ENCODE peak calls at places on chromosome 15, in nine cellular contexts. One of them, this sample, is unnamed.

GRCh38 chr15:65623103-65623502 is 1.4 kb downstream of the SLC24A1 start:
- DNase-seq in CD8-positive, alpha-beta memory T cell: no peak
- DNase-seq in transverse colon: no peak
- DNase-seq in SJSA1: no peak
- DNase-seq in A549: no peak
- DNase-seq in adrenal gland: no peak
- DNase-seq in endodermal cell: no peak
- DNase-seq in left ventricle myocardium inferior: no peak
- DNase-seq in neural progenitor cell: no peak
- DNase-seq in this sample: no peak

GRCh38 chr15:71215126-71215894 is 100.0 kb downstream of the THSD4 start:
- DNase-seq in transverse colon: no peak
- DNase-seq in endodermal cell: peak
- DNase-seq in neural progenitor cell: no peak
- DNase-seq in adrenal gland: no peak
- DNase-seq in A549: no peak
- DNase-seq in CD8-positive, alpha-beta memory T cell: no peak
- DNase-seq in SJSA1: no peak
- DNase-seq in left ventricle myocardium inferior: no peak
- DNase-seq in this sample: no peak

GRCh38 chr15:83556068-83556467 is 97.9 kb upstream of the ADAMTSL3 start:
- DNase-seq in adrenal gland: no peak
- DNase-seq in transverse colon: no peak
- DNase-seq in SJSA1: no peak
- DNase-seq in A549: no peak
- DNase-seq in endodermal cell: no peak
- DNase-seq in CD8-positive, alpha-beta memory T cell: no peak
- DNase-seq in neural progenitor cell: no peak
- DNase-seq in left ventricle myocardium inferior: no peak
- DNase-seq in this sample: no peak

GRCh38 chr15:64354683-64355558 is 1.1 kb downstream of the CSNK1G1 start:
- DNase-seq in neural progenitor cell: no peak
- DNase-seq in endodermal cell: no peak
- DNase-seq in A549: no peak
- DNase-seq in SJSA1: no peak
- DNase-seq in CD8-positive, alpha-beta memory T cell: no peak
- DNase-seq in adrenal gland: no peak
- DNase-seq in transverse colon: no peak
- DNase-seq in left ventricle myocardium inferior: no peak
- DNase-seq in this sample: peak

GRCh38 chr15:67042490-67043181 is 22.8 kb upstream of the SMAD3 start:
- DNase-seq in neural progenitor cell: no peak
- DNase-seq in adrenal gland: no peak
- DNase-seq in left ventricle myocardium inferior: no peak
- DNase-seq in endodermal cell: no peak
- DNase-seq in CD8-positive, alpha-beta memory T cell: no peak
- DNase-seq in transverse colon: no peak
- DNase-seq in SJSA1: no peak
- DNase-seq in A549: no peak
- DNase-seq in this sample: no peak

GRCh38 chr15:52114656-52115055 is 2.1 kb upstream of the BCL2L10 start:
- DNase-seq in left ventricle myocardium inferior: no peak
- DNase-seq in adrenal gland: no peak
- DNase-seq in CD8-positive, alpha-beta memory T cell: no peak
- DNase-seq in endodermal cell: peak
- DNase-seq in transverse colon: no peak
- DNase-seq in A549: no peak
- DNase-seq in neural progenitor cell: no peak
- DNase-seq in SJSA1: no peak
- DNase-seq in this sample: peak

GRCh38 chr15:86061581-86061980 is 18.1 kb upstream of the AGBL1 start:
- DNase-seq in SJSA1: no peak
- DNase-seq in endodermal cell: no peak
- DNase-seq in CD8-positive, alpha-beta memory T cell: no peak
- DNase-seq in left ventricle myocardium inferior: no peak
- DNase-seq in adrenal gland: no peak
- DNase-seq in neural progenitor cell: peak
- DNase-seq in A549: no peak
- DNase-seq in transverse colon: no peak
- DNase-seq in this sample: no peak

GRCh38 chr15:100821327-100821726 is 58.3 kb upstream of the ALDH1A3 start:
- DNase-seq in endodermal cell: no peak
- DNase-seq in SJSA1: no peak
- DNase-seq in transverse colon: no peak
- DNase-seq in left ventricle myocardium inferior: no peak
- DNase-seq in adrenal gland: no peak
- DNase-seq in CD8-positive, alpha-beta memory T cell: no peak
- DNase-seq in A549: no peak
- DNase-seq in neural progenitor cell: no peak
- DNase-seq in this sample: no peak

GRCh38 chr15:57567909-57568308 is 23.8 kb upstream of the MYZAP start:
- DNase-seq in transverse colon: no peak
- DNase-seq in A549: no peak
- DNase-seq in endodermal cell: no peak
- DNase-seq in neural progenitor cell: no peak
- DNase-seq in left ventricle myocardium inferior: no peak
- DNase-seq in adrenal gland: no peak
- DNase-seq in CD8-positive, alpha-beta memory T cell: no peak
- DNase-seq in SJSA1: no peak
- DNase-seq in this sample: no peak

GRCh38 chr15:62977952-62978811 is 64.4 kb upstream of the TPM1 start:
- DNase-seq in SJSA1: peak
- DNase-seq in CD8-positive, alpha-beta memory T cell: no peak
- DNase-seq in endodermal cell: no peak
- DNase-seq in A549: no peak
- DNase-seq in left ventricle myocardium inferior: no peak
- DNase-seq in transverse colon: no peak
- DNase-seq in neural progenitor cell: no peak
- DNase-seq in adrenal gland: no peak
- DNase-seq in this sample: peak

GRCh38 chr15:74823324-74823723 is 3.1 kb upstream of the CPLX3 start:
- DNase-seq in neural progenitor cell: no peak
- DNase-seq in CD8-positive, alpha-beta memory T cell: no peak
- DNase-seq in left ventricle myocardium inferior: no peak
- DNase-seq in adrenal gland: no peak
- DNase-seq in endodermal cell: no peak
- DNase-seq in SJSA1: no peak
- DNase-seq in transverse colon: no peak
- DNase-seq in A549: no peak
- DNase-seq in this sample: no peak

GRCh38 chr15:60772395-60773120 is 293.6 kb upstream of the ICE2 start:
- DNase-seq in SJSA1: no peak
- DNase-seq in CD8-positive, alpha-beta memory T cell: no peak
- DNase-seq in endodermal cell: no peak
- DNase-seq in adrenal gland: no peak
- DNase-seq in neural progenitor cell: no peak
- DNase-seq in transverse colon: no peak
- DNase-seq in A549: no peak
- DNase-seq in left ventricle myocardium inferior: no peak
- DNase-seq in this sample: no peak

GRCh38 chr15:56805466-56806146 is 72.3 kb upstream of the ZNF280D start:
- DNase-seq in SJSA1: peak
- DNase-seq in endodermal cell: peak
- DNase-seq in transverse colon: no peak
- DNase-seq in adrenal gland: peak
- DNase-seq in A549: peak
- DNase-seq in neural progenitor cell: no peak
- DNase-seq in CD8-positive, alpha-beta memory T cell: no peak
- DNase-seq in left ventricle myocardium inferior: no peak
- DNase-seq in this sample: peak

GRCh38 chr15:57640935-57641682 is 49.4 kb downstream of the MYZAP start:
- DNase-seq in left ventricle myocardium inferior: no peak
- DNase-seq in transverse colon: no peak
- DNase-seq in endodermal cell: peak
- DNase-seq in SJSA1: no peak
- DNase-seq in neural progenitor cell: peak
- DNase-seq in adrenal gland: no peak
- DNase-seq in CD8-positive, alpha-beta memory T cell: no peak
- DNase-seq in A549: peak
- DNase-seq in this sample: peak

GRCh38 chr15:95911570-95912279 is 418.8 kb upstream of the NR2F2 start:
- DNase-seq in neural progenitor cell: peak
- DNase-seq in CD8-positive, alpha-beta memory T cell: no peak
- DNase-seq in transverse colon: no peak
- DNase-seq in adrenal gland: no peak
- DNase-seq in endodermal cell: peak
- DNase-seq in SJSA1: no peak
- DNase-seq in A549: no peak
- DNase-seq in left ventricle myocardium inferior: no peak
- DNase-seq in this sample: no peak

GRCh38 chr15:93974804-93975481 is 256.4 kb upstream of the MCTP2 start:
- DNase-seq in neural progenitor cell: peak
- DNase-seq in adrenal gland: no peak
- DNase-seq in endodermal cell: peak
- DNase-seq in A549: peak
- DNase-seq in SJSA1: no peak
- DNase-seq in transverse colon: no peak
- DNase-seq in CD8-positive, alpha-beta memory T cell: no peak
- DNase-seq in left ventricle myocardium inferior: no peak
- DNase-seq in this sample: peak

GRCh38 chr15:39589815-39590644 is 9.2 kb downstream of the THBS1 start:
- DNase-seq in A549: no peak
- DNase-seq in transverse colon: peak
- DNase-seq in CD8-positive, alpha-beta memory T cell: no peak
- DNase-seq in left ventricle myocardium inferior: no peak
- DNase-seq in neural progenitor cell: no peak
- DNase-seq in SJSA1: no peak
- DNase-seq in adrenal gland: no peak
- DNase-seq in endodermal cell: no peak
- DNase-seq in this sample: no peak

GRCh38 chr15:79009388-79009787 is 64.5 kb upstream of the CTSH start:
- DNase-seq in A549: no peak
- DNase-seq in CD8-positive, alpha-beta memory T cell: no peak
- DNase-seq in neural progenitor cell: no peak
- DNase-seq in adrenal gland: no peak
- DNase-seq in left ventricle myocardium inferior: no peak
- DNase-seq in transverse colon: no peak
- DNase-seq in SJSA1: no peak
- DNase-seq in endodermal cell: no peak
- DNase-seq in this sample: no peak

GRCh38 chr15:82139823-82140268 is 94.0 kb upstream of the MEX3B start:
- DNase-seq in neural progenitor cell: peak
- DNase-seq in endodermal cell: no peak
- DNase-seq in CD8-positive, alpha-beta memory T cell: no peak
- DNase-seq in left ventricle myocardium inferior: no peak
- DNase-seq in A549: peak
- DNase-seq in transverse colon: no peak
- DNase-seq in adrenal gland: no peak
- DNase-seq in SJSA1: peak
- DNase-seq in this sample: peak

DNA sequence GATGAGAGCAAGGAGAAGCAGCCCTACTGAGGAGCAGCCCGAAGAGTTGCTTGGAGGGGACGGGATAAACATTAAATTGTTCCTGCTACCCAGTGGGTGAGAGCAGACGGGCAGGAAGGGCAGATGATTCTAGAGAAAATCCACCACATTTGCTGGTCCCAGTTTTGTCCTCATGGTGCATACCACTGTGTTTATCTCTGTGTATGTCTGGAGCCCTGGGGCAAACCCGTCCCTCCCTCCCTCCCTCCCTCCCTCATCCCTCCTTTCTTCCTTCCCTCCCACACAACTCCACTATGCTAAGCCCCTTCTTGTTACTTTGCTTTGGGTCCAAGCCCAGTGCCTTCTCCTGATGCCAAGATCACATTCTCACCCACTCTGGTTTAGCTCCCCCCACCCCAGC is 194.9 kb downstream of the ATP10A start:
- DNase-seq in endodermal cell: no peak
- DNase-seq in A549: no peak
- DNase-seq in SJSA1: no peak
- DNase-seq in left ventricle myocardium inferior: no peak
- DNase-seq in neural progenitor cell: no peak
- DNase-seq in CD8-positive, alpha-beta memory T cell: no peak
- DNase-seq in transverse colon: no peak
- DNase-seq in adrenal gland: no peak
- DNase-seq in this sample: no peak
- H3K27ac ChIP-seq in endodermal cell: peak
- H3K27ac ChIP-seq in A549: no peak
- H3K27ac ChIP-seq in SJSA1: no peak
- H3K27ac ChIP-seq in left ventricle myocardium inferior: no peak
- H3K27ac ChIP-seq in neural progenitor cell: no peak
- H3K27ac ChIP-seq in CD8-positive, alpha-beta memory T cell: no peak
- H3K27ac ChIP-seq in transverse colon: no peak
- H3K27ac ChIP-seq in adrenal gland: no peak
- H3K27ac ChIP-seq in this sample: no peak

GRCh38 chr15:42065008-42065407 is 29.4 kb downstream of the PLA2G4D start:
- DNase-seq in transverse colon: no peak
- DNase-seq in A549: no peak
- DNase-seq in left ventricle myocardium inferior: no peak
- DNase-seq in SJSA1: no peak
- DNase-seq in endodermal cell: no peak
- DNase-seq in CD8-positive, alpha-beta memory T cell: no peak
- DNase-seq in neural progenitor cell: no peak
- DNase-seq in adrenal gland: no peak
- DNase-seq in this sample: peak
- H3K4me3 ChIP-seq in transverse colon: no peak
- H3K4me3 ChIP-seq in A549: no peak
- H3K4me3 ChIP-seq in left ventricle myocardium inferior: no peak
- H3K4me3 ChIP-seq in SJSA1: no peak
- H3K4me3 ChIP-seq in endodermal cell: no peak
- H3K4me3 ChIP-seq in CD8-positive, alpha-beta memory T cell: no peak
- H3K4me3 ChIP-seq in neural progenitor cell: no peak
- H3K4me3 ChIP-seq in adrenal gland: no peak
- H3K4me3 ChIP-seq in this sample: peak

DNA sequence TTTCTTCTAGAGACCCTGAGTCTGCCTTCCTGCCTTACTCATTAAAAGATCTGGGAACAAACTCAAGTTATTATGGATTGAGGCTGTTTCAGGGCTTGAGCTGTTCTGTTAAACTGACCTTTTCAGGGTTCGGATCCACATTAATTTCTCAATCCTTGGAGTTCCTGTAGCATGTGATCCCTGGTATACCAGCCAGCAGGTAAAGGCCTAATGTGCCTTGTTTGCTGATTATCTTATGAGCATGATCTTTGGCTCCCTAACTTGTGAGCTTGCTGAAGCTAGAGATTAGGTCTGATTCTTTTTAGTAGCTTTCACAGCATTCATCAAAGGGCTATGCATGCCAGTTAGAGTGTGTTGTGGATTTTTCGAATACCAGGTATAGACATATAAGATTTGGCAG is 10.2 kb downstream of the CORO2B start:
- DNase-seq in A549: no peak
- DNase-seq in neural progenitor cell: no peak
- DNase-seq in adrenal gland: no peak
- DNase-seq in endodermal cell: no peak
- DNase-seq in CD8-positive, alpha-beta memory T cell: no peak
- DNase-seq in transverse colon: no peak
- DNase-seq in SJSA1: no peak
- DNase-seq in left ventricle myocardium inferior: no peak
- DNase-seq in this sample: no peak
- H3K27ac ChIP-seq in A549: no peak
- H3K27ac ChIP-seq in neural progenitor cell: no peak
- H3K27ac ChIP-seq in adrenal gland: no peak
- H3K27ac ChIP-seq in endodermal cell: no peak
- H3K27ac ChIP-seq in CD8-positive, alpha-beta memory T cell: no peak
- H3K27ac ChIP-seq in transverse colon: no peak
- H3K27ac ChIP-seq in SJSA1: no peak
- H3K27ac ChIP-seq in left ventricle myocardium inferior: no peak
- H3K27ac ChIP-seq in this sample: no peak

DNA sequence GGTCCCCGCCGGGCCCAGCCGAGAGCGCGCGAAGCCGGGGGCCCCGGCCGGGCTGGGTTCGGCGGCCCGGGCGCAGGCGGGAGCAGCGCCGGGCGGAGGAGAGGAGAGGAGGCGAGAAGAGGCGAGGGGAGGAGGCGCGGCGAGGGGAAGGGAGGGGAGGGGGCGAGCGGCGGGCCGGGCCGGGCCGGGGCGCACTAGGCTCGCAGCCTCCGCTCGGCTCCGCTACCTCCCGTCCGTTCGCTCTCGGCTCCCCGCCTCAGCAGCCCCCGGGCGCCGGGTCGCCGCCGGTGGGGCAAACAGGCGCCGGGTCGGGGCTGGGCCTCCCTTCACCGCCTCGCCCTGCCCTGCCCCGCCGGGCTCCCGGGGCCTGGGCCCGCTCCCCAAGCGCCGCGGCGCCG is 335 bp downstream of the INSYN1 start:
- DNase-seq in endodermal cell: peak
- DNase-seq in transverse colon: no peak
- DNase-seq in neural progenitor cell: peak
- DNase-seq in CD8-positive, alpha-beta memory T cell: no peak
- DNase-seq in SJSA1: no peak
- DNase-seq in adrenal gland: no peak
- DNase-seq in A549: peak
- DNase-seq in left ventricle myocardium inferior: no peak
- DNase-seq in this sample: no peak
- H3K4me3 ChIP-seq in endodermal cell: peak
- H3K4me3 ChIP-seq in transverse colon: peak
- H3K4me3 ChIP-seq in neural progenitor cell: peak
- H3K4me3 ChIP-seq in CD8-positive, alpha-beta memory T cell: no peak
- H3K4me3 ChIP-seq in SJSA1: peak
- H3K4me3 ChIP-seq in adrenal gland: no peak
- H3K4me3 ChIP-seq in A549: peak
- H3K4me3 ChIP-seq in left ventricle myocardium inferior: peak
- H3K4me3 ChIP-seq in this sample: peak

This sample was measured in SJCRH30.